ENCODE peak calls at places on chromosomes 6 and 20, in seven cellular contexts. Q, B, D, C, L, J and A are unnamed samples.
A peak's percentile ranks its signal among the peaks of the same experiment; 100 is the strongest.

GRCh38 chr6:133191323-133191722 is 49.8 kb upstream of the EYA4 start:
- DNase-seq in B (no peak), C (no peak), L (no peak), D (no peak), Q (no peak), J (no peak), A (no peak)

GRCh38 chr20:3221398-3222226 is 12.3 kb downstream of the ITPA start:
- DNase-seq in D (no peak), C (peak; percentile 38), B (no peak), Q (peak; percentile 56), L (no peak), J (no peak), A (peak; percentile 44)

GRCh38 chr20:38764563-38765355 is 16.5 kb downstream of the ACTR5 start:
- DNase-seq in L (no peak), D (no peak), C (peak; percentile 96), J (peak; percentile 85), B (peak; percentile 93), Q (peak; percentile 96), A (peak; percentile 92)

GRCh38 chr6:6717953-6718352 is 129.4 kb downstream of the LY86 start:
- DNase-seq in D (no peak), Q (peak; percentile 90), J (no peak), L (no peak), B (peak; percentile 15), C (no peak), A (no peak)

GRCh38 chr6:17476506-17476905 is 83.1 kb downstream of the CAP2 start:
- DNase-seq in Q (no peak), C (no peak), B (no peak), J (no peak), L (no peak), D (no peak), A (no peak)

GRCh38 chr6:170114956-170115855 is 175.7 kb downstream of the DLL1 start:
- DNase-seq in Q (no peak), J (no peak), B (no peak), D (no peak), C (no peak), L (peak; percentile 29), A (peak; percentile 45)

GRCh38 chr6:34179106-34179720 is 33.3 kb upstream of the GRM4 start:
- DNase-seq in D (no peak), C (no peak), L (no peak), Q (no peak), J (no peak), B (no peak), A (peak; percentile 30)

GRCh38 chr6:16004934-16005673 is 123.8 kb upstream of the MYLIP start:
- DNase-seq in B (no peak), J (no peak), C (no peak), L (no peak), D (no peak), Q (no peak), A (no peak)

GRCh38 chr6:149933036-149933435 is 8.8 kb upstream of the ULBP2 start:
- DNase-seq in C (no peak), B (no peak), L (no peak), J (no peak), Q (no peak), D (no peak), A (no peak)

GRCh38 chr6:53179961-53180651 is 31.5 kb upstream of the GCM1 start:
- DNase-seq in B (peak; percentile 33), D (peak; percentile 2), J (peak; percentile 10), C (no peak), Q (peak; percentile 80), L (no peak), A (peak; percentile 46)

GRCh38 chr6:28693033-28693750 is 167.5 kb downstream of the GPX5 start:
- DNase-seq in L (no peak), Q (peak; percentile 22), D (no peak), J (no peak), B (peak; percentile 4), C (peak; percentile 74), A (no peak)

GRCh38 chr20:36802326-36803223 is 29.0 kb upstream of the DSN1 start:
- DNase-seq in Q (peak; percentile 32), B (peak; percentile 90), L (no peak), C (peak; percentile 50), D (no peak), J (peak; percentile 91), A (peak; percentile 94)

GRCh38 chr6:170289108-170289931 is 1.6 kb downstream of the DLL1 start:
- DNase-seq in B (no peak), C (no peak), J (no peak), L (peak; percentile 57), D (no peak), Q (peak; percentile 27), A (peak; percentile 80)

GRCh38 chr20:4959582-4959981 is 41.7 kb downstream of the SLC23A2 start:
- DNase-seq in Q (no peak), B (peak; percentile 40), C (no peak), J (peak; percentile 50), L (no peak), D (no peak), A (no peak)

GRCh38 chr6:165010556-165011535 is 298.6 kb downstream of the C6orf118 start:
- DNase-seq in D (no peak), C (peak; percentile 90), Q (peak; percentile 71), J (no peak), L (no peak), B (no peak), A (peak; percentile 50)

GRCh38 chr20:57435498-57436222 is 44.5 kb downstream of the RBM38 start:
- DNase-seq in C (peak; percentile 82), Q (peak; percentile 84), B (no peak), D (no peak), J (no peak), L (no peak), A (peak; percentile 85)

GRCh38 chr20:50838707-50839385 is 44.0 kb downstream of the BCAS4 start:
- DNase-seq in L (no peak), C (no peak), D (no peak), Q (peak; percentile 73), J (no peak), B (no peak), A (no peak)

GRCh38 chr6:161257778-161258457 is 15.9 kb downstream of the AGPAT4 start:
- DNase-seq in B (peak; percentile 99), D (no peak), Q (peak; percentile 39), C (peak; percentile 50), J (peak; percentile 96), L (no peak), A (peak; percentile 95)

GRCh38 chr6:136014454-136015421 is 163.2 kb downstream of the PDE7B start:
- DNase-seq in C (peak; percentile 32), L (no peak), Q (peak; percentile 30), J (peak; percentile 99), B (peak; percentile 100), D (no peak), A (peak; percentile 79)

GRCh38 chr20:9736373-9736772 is 102.5 kb downstream of the PAK5 start:
- DNase-seq in C (no peak), Q (no peak), B (no peak), L (no peak), J (no peak), D (no peak), A (no peak)

GRCh38 chr6:97917369-97917768 is 634.4 kb upstream of the MMS22L start:
- DNase-seq in L (no peak), C (no peak), B (no peak), D (no peak), Q (no peak), J (no peak), A (no peak)

GRCh38 chr6:39362487-39362865 is 40.0 kb upstream of the KCNK16 start:
- DNase-seq in B (no peak), C (peak; percentile 22), J (peak; percentile 68), D (no peak), L (peak; percentile 50), Q (no peak), A (peak; percentile 52)

GRCh38 chr6:44189257-44189656 is 27.5 kb upstream of the MYMX start:
- DNase-seq in C (no peak), D (no peak), J (no peak), Q (no peak), B (no peak), L (no peak), A (no peak)

GRCh38 chr20:53124803-53125202 is 152.6 kb downstream of the TSHZ2 start:
- DNase-seq in D (no peak), Q (no peak), L (no peak), B (no peak), C (no peak), J (no peak), A (no peak)

GRCh38 chr6:95802978-95803377 is 212.8 kb upstream of the FUT9 start:
- DNase-seq in D (no peak), Q (no peak), J (no peak), L (no peak), C (no peak), B (no peak), A (no peak)

GRCh38 chr20:51456511-51457280 is 85.8 kb downstream of the NFATC2 start:
- DNase-seq in C (peak; percentile 98), L (peak; percentile 89), D (no peak), J (peak; percentile 97), B (peak; percentile 95), Q (peak; percentile 97), A (peak; percentile 97)